ENCODE peak calls at places on chromosomes 11 and 22, in eight cellular contexts. B is GM12891, Y is spleen, F is upper lobe of left lung, K is sigmoid colon, M is endothelial cell of umbilical vein, X is H1, I is HCT116. S is an unnamed sample.

GRCh38 chr11:80487952-80488351 is 1047.1 kb upstream of the TENM4 start:
- DNase-seq in X (no peak), F (no peak), I (no peak), Y (no peak), K (no peak), B (no peak), M (no peak), S (no peak)

GRCh38 chr11:19935507-19935906 is 222.9 kb downstream of the NAV2 start:
- DNase-seq in I (no peak), X (peak), M (peak), B (no peak), K (no peak), Y (no peak), F (no peak), S (no peak)

GRCh38 chr11:77823775-77824174 is 2.8 kb downstream of the AAMDC start:
- DNase-seq in K (no peak), B (no peak), I (no peak), F (no peak), Y (no peak), X (no peak), M (peak), S (no peak)

GRCh38 chr11:22192642-22193347 is at the start of gene ANO5:
- DNase-seq in M (peak), B (peak), X (peak), Y (peak), I (no peak), K (peak), F (peak), S (no peak)

GRCh38 chr22:22745225-22746060 is 101.0 kb downstream of the GGTLC2 start:
- DNase-seq in X (no peak), I (no peak), K (no peak), B (no peak), Y (no peak), F (no peak), M (no peak), S (no peak)

GRCh38 chr22:17412232-17412631 is 43.0 kb downstream of the CECR2 start:
- DNase-seq in B (no peak), K (no peak), I (no peak), F (peak), Y (no peak), M (no peak), X (no peak), S (no peak)

GRCh38 chr11:129202646-129203045 is 10.5 kb upstream of the ARHGAP32 start:
- DNase-seq in I (no peak), X (no peak), M (no peak), F (no peak), B (no peak), K (no peak), Y (no peak), S (no peak)

GRCh38 chr22:43168416-43169309 is 17.3 kb downstream of the TSPO start:
- DNase-seq in F (no peak), X (no peak), Y (no peak), K (no peak), B (no peak), I (no peak), M (no peak), S (no peak)

GRCh38 chr22:35315141-35315854 is 15.6 kb downstream of the TOM1 start:
- DNase-seq in M (no peak), F (no peak), X (no peak), K (peak), I (no peak), Y (peak), B (no peak), S (no peak)

GRCh38 chr11:116172156-116172555 is 600.6 kb downstream of the BUD13 start:
- DNase-seq in Y (no peak), M (no peak), F (no peak), X (no peak), I (no peak), K (no peak), B (no peak), S (no peak)

GRCh38 chr11:14612624-14613023 is 31.0 kb upstream of the PDE3B start:
- DNase-seq in K (no peak), Y (no peak), X (no peak), I (no peak), M (no peak), B (no peak), F (peak), S (no peak)

GRCh38 chr11:64887757-64888405 is 9.5 kb upstream of the EHD1 start:
- DNase-seq in B (peak), I (peak), Y (peak), K (peak), M (peak), F (peak), X (peak), S (no peak)

GRCh38 chr22:38947321-38948112 is 9.9 kb upstream of the APOBEC3A start:
- DNase-seq in I (no peak), K (peak), F (peak), M (no peak), B (no peak), Y (no peak), X (no peak), S (no peak)

GRCh38 chr11:2534957-2535672 is 90.3 kb downstream of the KCNQ1 start:
- DNase-seq in K (peak), M (no peak), X (no peak), F (no peak), I (no peak), Y (peak), B (no peak), S (no peak)

GRCh38 chr11:70034740-70035365 is 43.3 kb upstream of the ANO1 start:
- DNase-seq in I (no peak), F (no peak), K (no peak), M (no peak), Y (no peak), X (no peak), B (no peak), S (no peak)

GRCh38 chr11:128181090-128181485 is 406.3 kb downstream of the ETS1 start:
- DNase-seq in Y (no peak), K (no peak), M (no peak), I (no peak), F (no peak), B (no peak), X (no peak), S (no peak)

GRCh38 chr11:39190751-39191150 is 2268.7 kb downstream of the LRRC4C start:
- DNase-seq in B (no peak), M (no peak), K (no peak), F (no peak), Y (no peak), I (no peak), X (no peak), S (no peak)

GRCh38 chr11:69382131-69383128 is 88.5 kb downstream of the MYEOV start:
- DNase-seq in X (no peak), B (no peak), M (no peak), I (peak), Y (peak), K (peak), F (no peak), S (no peak)

GRCh38 chr11:119434531-119435330 is 11.8 kb upstream of the THY1 start:
- DNase-seq in F (no peak), K (no peak), B (no peak), Y (no peak), I (no peak), X (no peak), M (no peak), S (no peak)

GRCh38 chr11:63871962-63872832 is 33.3 kb downstream of the MARK2 start:
- DNase-seq in Y (peak), F (peak), I (peak), B (peak), X (no peak), K (peak), M (peak), S (no peak)

GRCh38 chr11:102552447-102553200 is 22.1 kb upstream of the MMP7 start:
- DNase-seq in B (no peak), F (peak), I (peak), X (no peak), K (no peak), Y (no peak), M (no peak), S (no peak)

GRCh38 chr11:36313073-36313472 is 17.0 kb downstream of the PRR5L start:
- DNase-seq in I (no peak), X (no peak), M (no peak), K (no peak), F (no peak), Y (no peak), B (no peak), S (no peak)

GRCh38 chr11:95337175-95337957 is 106.4 kb upstream of the SESN3 start:
- DNase-seq in K (peak), F (peak), B (no peak), Y (peak), M (peak), I (no peak), X (no peak), S (no peak)

GRCh38 chr11:66789097-66789890 is 53.9 kb upstream of the RCE1 start:
- DNase-seq in M (no peak), X (no peak), F (no peak), Y (no peak), K (no peak), B (no peak), I (no peak), S (no peak)

GRCh38 chr11:93783362-93783761 is 720 bp upstream of the MED17 start:
- DNase-seq in B (no peak), K (no peak), I (no peak), Y (no peak), F (no peak), M (no peak), X (no peak), S (no peak)

GRCh38 chr22:28442264-28442950 is 237.2 kb downstream of the TTC28 start:
- DNase-seq in F (peak), X (peak), K (peak), B (peak), I (peak), Y (peak), M (peak), S (no peak)

GRCh38 chr11:72012897-72013721 is 14.4 kb downstream of the IL18BP start:
- DNase-seq in X (no peak), B (no peak), Y (no peak), F (peak), M (no peak), K (peak), I (no peak), S (no peak)

GRCh38 chr11:74417860-74418508 is 19.8 kb upstream of the PGM2L1 start:
- DNase-seq in K (no peak), F (no peak), B (no peak), X (no peak), Y (no peak), M (peak), I (no peak), S (no peak)

GRCh38 chr11:106456651-106457050 is 379.2 kb downstream of the AASDHPPT start:
- DNase-seq in M (no peak), I (no peak), K (no peak), F (no peak), Y (no peak), X (no peak), B (no peak), S (no peak)

GRCh38 chr11:12008790-12009616 is 577 bp upstream of the DKK3 start:
- DNase-seq in X (no peak), I (no peak), Y (no peak), B (no peak), K (peak), M (peak), F (peak), S (no peak)

GRCh38 chr11:110470716-110471115 is 41.0 kb downstream of the FDX1 start:
- DNase-seq in F (no peak), B (no peak), I (no peak), Y (no peak), K (no peak), M (no peak), X (no peak), S (no peak)

GRCh38 chr11:118441770-118442169 is 5.5 kb downstream of the KMT2A start:
- DNase-seq in K (no peak), X (no peak), Y (no peak), I (no peak), F (no peak), M (no peak), B (no peak), S (no peak)

GRCh38 chr11:15638386-15638787 is 523.7 kb downstream of the INSC start:
- DNase-seq in Y (no peak), F (peak), B (no peak), X (no peak), I (no peak), K (no peak), M (no peak), S (no peak)

DNA sequence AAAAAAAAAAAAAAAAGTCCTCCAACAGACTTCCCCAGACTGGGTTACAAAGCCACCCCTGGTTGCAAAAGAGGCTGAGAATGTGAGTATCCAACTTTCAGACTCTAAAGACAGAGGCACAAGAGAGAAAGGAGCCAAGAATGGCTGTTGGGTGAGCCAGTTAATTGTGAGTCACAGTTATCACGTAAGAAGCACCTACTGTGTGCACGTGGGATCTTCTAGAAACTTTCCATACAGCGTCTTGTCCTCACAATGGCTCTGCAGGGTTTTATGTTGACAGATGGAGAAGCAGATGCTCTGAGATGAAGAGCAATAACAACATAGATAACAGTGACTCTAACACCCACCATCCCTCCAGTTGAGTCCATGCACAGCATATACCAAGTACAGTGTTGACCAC is 41.0 kb downstream of the CD82 start:
- DNase-seq in I (no peak), M (no peak), Y (no peak), F (no peak), X (no peak), K (no peak), B (no peak), S (no peak)
- TF ChIP-seq POLR2AphosphoS5 in I (no peak), M (no peak), Y (no peak), F (no peak), X (no peak), K (no peak), B (no peak), S (no peak)

DNA sequence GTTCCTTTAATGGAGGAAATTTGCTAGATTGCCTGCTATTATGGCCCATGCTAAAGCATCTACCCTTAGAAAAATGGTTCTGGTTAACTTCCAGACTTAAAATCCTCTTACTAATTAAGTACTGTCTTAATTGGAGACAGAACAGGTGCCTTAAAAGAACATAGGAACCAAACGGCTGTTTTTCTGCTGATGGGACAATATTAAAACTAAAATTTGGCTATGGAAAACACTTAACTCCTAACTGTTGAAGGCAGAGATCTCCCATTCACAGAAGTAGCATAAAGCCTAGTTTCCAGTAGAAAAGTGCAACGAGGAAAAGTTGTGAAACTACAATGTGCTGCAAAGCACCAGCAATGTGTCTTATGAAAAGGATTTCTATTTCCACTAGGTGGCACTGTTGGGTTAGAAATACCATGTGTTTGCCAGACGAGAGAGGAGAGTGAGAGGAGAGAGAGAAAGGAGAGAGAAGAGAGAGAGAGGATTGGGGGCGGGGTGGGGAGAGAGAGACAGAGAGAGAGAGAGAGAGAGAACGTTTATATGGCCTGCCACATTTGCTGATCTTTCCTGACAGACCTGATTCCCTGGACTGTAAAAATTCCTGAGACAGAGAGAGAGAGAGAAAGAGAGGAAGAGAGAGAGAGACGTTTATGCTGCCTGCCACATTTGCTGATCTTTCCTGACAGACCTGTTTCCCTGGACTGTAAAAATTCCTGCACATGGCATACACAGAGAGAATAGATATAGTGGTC is 51.5 kb downstream of the FAM181B start:
- DNase-seq in B (no peak), M (peak), I (peak), X (no peak), K (no peak), F (no peak), Y (no peak), S (peak)
- TF ChIP-seq POLR2AphosphoS5 in B (no peak), M (no peak), I (no peak), X (no peak), K (no peak), F (no peak), Y (no peak), S (no peak)

GRCh38 chr11:44861829-44862545 is 88.7 kb downstream of the TP53I11 start:
- DNase-seq in K (peak), Y (peak), X (peak), B (peak), F (peak), I (peak), M (peak), S (no peak)
- TF ChIP-seq POLR2AphosphoS5 in K (peak), Y (peak), X (peak), B (no peak), F (no peak), I (no peak), M (peak), S (no peak)

GRCh38 chr11:113677648-113678047 is 28.5 kb downstream of the TMPRSS5 start:
- DNase-seq in Y (no peak), B (no peak), F (no peak), M (no peak), X (no peak), I (no peak), K (no peak), S (no peak)

GRCh38 chr11:113681711-113682410 is 24.2 kb downstream of the TMPRSS5 start:
- DNase-seq in X (no peak), B (no peak), F (no peak), M (no peak), Y (peak), I (no peak), K (no peak), S (no peak)

GRCh38 chr11:113684558-113684957 is 21.6 kb downstream of the TMPRSS5 start:
- DNase-seq in X (no peak), B (no peak), I (no peak), Y (no peak), M (no peak), K (no peak), F (no peak), S (no peak)

GRCh38 chr11:113683481-113684046 is 22.5 kb downstream of the TMPRSS5 start:
- DNase-seq in K (no peak), Y (peak), X (no peak), F (no peak), I (no peak), B (no peak), M (no peak), S (no peak)

DNA sequence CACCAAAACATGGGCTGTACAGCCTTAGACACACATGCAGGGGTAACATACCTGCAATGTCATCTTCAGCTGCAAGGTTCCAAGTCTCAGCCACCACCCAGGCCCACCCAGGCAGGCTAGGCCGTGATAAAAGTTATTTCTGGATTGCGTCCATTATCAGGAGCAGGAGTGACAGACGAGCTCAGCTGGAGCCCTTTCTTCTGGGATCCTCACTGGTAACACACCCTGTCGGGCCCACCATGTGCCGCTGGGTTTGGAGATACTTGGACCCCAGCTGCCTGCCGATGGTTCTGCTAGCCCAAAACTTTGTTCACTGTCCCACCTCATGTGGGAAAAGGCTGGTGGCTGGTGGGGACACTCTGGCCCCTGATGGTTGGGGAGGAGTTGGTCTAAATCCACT is 24.8 kb downstream of the TMPRSS5 start:
- DNase-seq in K (no peak), F (no peak), Y (peak), B (no peak), X (no peak), I (no peak), M (no peak), S (no peak)
- TF ChIP-seq POLR2AphosphoS5 in K (no peak), F (no peak), Y (no peak), B (no peak), X (no peak), I (no peak), M (no peak), S (no peak)